ENCODE peak calls at places on chromosomes 3 and 15, in eight cellular contexts. J is Karpas-422; Z is fibroblast of lung; Q is CD8-positive, alpha-beta T cell; V is upper lobe of right lung; Y is CD4-positive, alpha-beta T cell; U is left ventricle myocardium inferior; S is body of pancreas. N is an unnamed sample.

GRCh38 chr3:190041333-190042041 is 79.2 kb downstream of the P3H2 start:
- DNase-seq in J (no peak), Z (peak), Q (no peak), V (no peak), Y (no peak), U (no peak), S (no peak), N (no peak)

GRCh38 chr3:170641510-170642236 is 55.8 kb upstream of the SLC7A14 start:
- DNase-seq in J (no peak), Z (no peak), Q (no peak), V (no peak), Y (no peak), U (no peak), S (no peak), N (no peak)

GRCh38 chr3:21795863-21796392 is 44.9 kb upstream of the ZNF385D start:
- DNase-seq in J (no peak), Z (peak), Q (no peak), V (no peak), Y (no peak), U (no peak), S (no peak), N (no peak)

GRCh38 chr3:150407051-150407817 is 864 bp upstream of the TSC22D2 start:
- DNase-seq in J (peak), Z (peak), Q (no peak), V (no peak), Y (no peak), U (no peak), S (peak), N (no peak)

GRCh38 chr3:14254812-14255702 is 76.4 kb downstream of the LSM3 start:
- DNase-seq in J (no peak), Z (no peak), Q (no peak), V (no peak), Y (no peak), U (no peak), S (no peak), N (no peak)

GRCh38 chr3:3998140-3998977 is 199.1 kb downstream of the LRRN1 start:
- DNase-seq in J (peak), Z (peak), Q (peak), V (no peak), Y (no peak), U (no peak), S (no peak), N (no peak)

GRCh38 chr3:175716451-175716850 is 857.3 kb downstream of the NAALADL2 start:
- DNase-seq in J (no peak), Z (peak), Q (no peak), V (no peak), Y (no peak), U (no peak), S (no peak), N (no peak)

GRCh38 chr3:101879102-101879501 is 29.8 kb downstream of the NFKBIZ start:
- DNase-seq in J (no peak), Z (no peak), Q (no peak), V (no peak), Y (no peak), U (no peak), S (no peak), N (no peak)

GRCh38 chr15:36414670-36415069 is 164.8 kb upstream of the CDIN1 start:
- DNase-seq in J (no peak), Z (no peak), Q (no peak), V (no peak), Y (no peak), U (no peak), S (no peak), N (no peak)

GRCh38 chr15:99143655-99144610 is 39.1 kb downstream of the SYNM start:
- DNase-seq in J (no peak), Z (peak), Q (no peak), V (no peak), Y (no peak), U (peak), S (peak), N (no peak)

GRCh38 chr3:57446318-57446841 is 97.8 kb downstream of the DNAH12 start:
- DNase-seq in J (no peak), Z (peak), Q (no peak), V (no peak), Y (no peak), U (no peak), S (no peak), N (no peak)

GRCh38 chr3:189557824-189558223 is 73.4 kb upstream of the TP63 start:
- DNase-seq in J (no peak), Z (no peak), Q (no peak), V (no peak), Y (no peak), U (no peak), S (no peak), N (no peak)

GRCh38 chr15:101523560-101523940 is 34.0 kb upstream of the PCSK6 start:
- DNase-seq in J (no peak), Z (no peak), Q (no peak), V (no peak), Y (no peak), U (no peak), S (no peak), N (peak)

GRCh38 chr3:81958967-81959625 is 197.7 kb upstream of the GBE1 start:
- DNase-seq in J (no peak), Z (peak), Q (no peak), V (no peak), Y (no peak), U (no peak), S (no peak), N (no peak)

GRCh38 chr15:29207027-29207757 is 62.4 kb downstream of the NSMCE3 start:
- DNase-seq in J (no peak), Z (no peak), Q (no peak), V (no peak), Y (no peak), U (no peak), S (no peak), N (no peak)

GRCh38 chr15:85718271-85718971 is 76.3 kb downstream of the KLHL25 start:
- DNase-seq in J (peak), Z (no peak), Q (no peak), V (no peak), Y (no peak), U (no peak), S (no peak), N (no peak)

GRCh38 chr15:86203462-86203861 is 123.8 kb downstream of the AGBL1 start:
- DNase-seq in J (no peak), Z (no peak), Q (no peak), V (no peak), Y (no peak), U (no peak), S (no peak), N (no peak)

GRCh38 chr3:127312818-127313217 is 25.0 kb upstream of the PRR20G start:
- DNase-seq in J (no peak), Z (no peak), Q (no peak), V (no peak), Y (no peak), U (no peak), S (no peak), N (no peak)

GRCh38 chr3:132789959-132790358 is 67.8 kb upstream of the NPHP3 start:
- DNase-seq in J (no peak), Z (no peak), Q (no peak), V (no peak), Y (no peak), U (no peak), S (no peak), N (no peak)

GRCh38 chr3:14989943-14990753 is 42.8 kb downstream of the NR2C2 start:
- DNase-seq in J (no peak), Z (peak), Q (no peak), V (no peak), Y (no peak), U (peak), S (no peak), N (no peak)

GRCh38 chr3:71397046-71397445 is 186.5 kb downstream of the FOXP1 start:
- DNase-seq in J (peak), Z (peak), Q (no peak), V (no peak), Y (no peak), U (no peak), S (peak), N (no peak)

GRCh38 chr3:71395470-71395869 is 188.1 kb downstream of the FOXP1 start:
- DNase-seq in J (no peak), Z (no peak), Q (no peak), V (no peak), Y (no peak), U (no peak), S (no peak), N (no peak)

GRCh38 chr3:71398157-71398836 is 185.2 kb downstream of the FOXP1 start:
- DNase-seq in J (peak), Z (no peak), Q (no peak), V (no peak), Y (no peak), U (no peak), S (no peak), N (no peak)

GRCh38 chr3:71393745-71394144 is 189.8 kb downstream of the FOXP1 start:
- DNase-seq in J (no peak), Z (no peak), Q (no peak), V (no peak), Y (no peak), U (no peak), S (no peak), N (no peak)

DNA sequence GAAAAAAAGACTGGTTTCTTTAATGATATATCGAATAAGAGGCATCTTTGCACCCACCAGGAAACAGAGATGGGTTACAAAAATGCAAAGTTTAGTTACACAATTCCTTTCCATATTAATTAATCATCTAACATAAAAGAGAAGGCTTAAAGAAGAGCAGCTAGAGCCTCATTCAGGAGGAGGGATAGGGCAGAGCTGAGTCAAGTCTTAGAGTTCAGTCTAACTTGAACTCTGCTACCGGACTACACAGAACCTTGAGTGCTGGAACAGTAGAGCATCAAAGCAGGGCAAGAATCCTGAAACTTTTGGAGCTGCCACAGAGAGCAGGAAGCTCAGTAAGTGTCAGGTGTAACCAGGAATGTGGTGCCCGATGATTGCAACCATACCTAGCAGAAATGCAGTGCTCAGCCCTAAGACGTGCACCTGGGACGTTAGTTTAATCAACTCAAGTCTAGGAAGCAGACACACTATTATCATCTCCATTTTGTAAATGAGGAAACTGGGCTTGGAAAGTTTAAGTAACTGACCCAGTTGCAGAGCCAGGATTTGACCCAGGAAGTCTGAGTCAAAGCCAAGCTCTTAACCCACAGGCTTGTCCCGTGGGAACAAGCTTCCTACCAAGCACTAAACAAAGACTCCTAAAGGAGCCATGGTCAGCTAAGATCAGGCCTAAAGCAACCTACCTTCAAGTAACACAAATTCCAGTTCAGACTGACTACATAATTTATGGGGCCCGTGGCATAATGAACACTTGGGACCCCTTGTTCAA is 187.4 kb downstream of the FOXP1 start:
- DNase-seq in J (no peak), Z (peak), Q (no peak), V (no peak), Y (no peak), U (no peak), S (no peak), N (no peak)
- H3K27ac ChIP-seq in J (peak), Z (no peak), Q (no peak), V (peak), Y (no peak), U (no peak), S (no peak), N (no peak)

DNA sequence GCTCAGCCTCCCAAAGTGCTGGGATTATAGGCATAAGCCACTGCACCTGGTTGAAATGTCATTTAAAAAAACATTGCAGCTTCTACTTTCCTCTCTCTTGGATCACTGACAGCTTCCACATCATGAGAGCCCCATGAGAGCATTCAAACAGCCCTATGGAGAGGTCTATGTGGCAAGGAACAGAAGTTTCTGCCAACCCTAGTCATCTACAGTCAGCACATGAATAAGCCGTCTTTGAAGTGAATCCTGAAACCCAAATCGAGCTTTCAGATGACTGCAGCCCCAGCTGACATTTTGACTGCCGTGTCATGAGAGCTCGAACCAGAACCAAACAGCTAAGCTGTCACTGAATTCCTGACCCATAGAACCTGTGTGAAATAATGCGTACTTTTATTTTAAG is 39.8 kb downstream of the CD200R1L start:
- DNase-seq in J (no peak), Z (no peak), Q (no peak), V (no peak), Y (no peak), U (no peak), S (no peak), N (no peak)
- H3K27ac ChIP-seq in J (no peak), Z (no peak), Q (no peak), V (no peak), Y (no peak), U (no peak), S (no peak), N (no peak)

GRCh38 chr3:8872291-8872690 is 91.0 kb downstream of the RAD18 start:
- DNase-seq in J (no peak), Z (no peak), Q (no peak), V (no peak), Y (no peak), U (no peak), S (no peak), N (no peak)

GRCh38 chr3:8868996-8869395 is 94.3 kb downstream of the RAD18 start:
- DNase-seq in J (no peak), Z (no peak), Q (no peak), V (no peak), Y (no peak), U (no peak), S (no peak), N (no peak)

GRCh38 chr3:8871306-8871705 is 92.0 kb downstream of the RAD18 start:
- DNase-seq in J (no peak), Z (no peak), Q (no peak), V (no peak), Y (no peak), U (no peak), S (no peak), N (no peak)

GRCh38 chr3:8869613-8870012 is 93.7 kb downstream of the RAD18 start:
- DNase-seq in J (no peak), Z (peak), Q (no peak), V (no peak), Y (no peak), U (no peak), S (no peak), N (no peak)

GRCh38 chr3:8870134-8870533 is 93.1 kb downstream of the RAD18 start:
- DNase-seq in J (no peak), Z (no peak), Q (no peak), V (no peak), Y (no peak), U (no peak), S (no peak), N (no peak)
- H3K27ac ChIP-seq in J (no peak), Z (peak), Q (no peak), V (no peak), Y (no peak), U (no peak), S (no peak), N (no peak)

GRCh38 chr3:50333744-50334328 is 5.8 kb upstream of the TUSC2 start:
- DNase-seq in J (no peak), Z (peak), Q (no peak), V (no peak), Y (no peak), U (peak), S (no peak), N (no peak)
- H3K27ac ChIP-seq in J (no peak), Z (peak), Q (peak), V (peak), Y (peak), U (peak), S (peak), N (peak)

DNA sequence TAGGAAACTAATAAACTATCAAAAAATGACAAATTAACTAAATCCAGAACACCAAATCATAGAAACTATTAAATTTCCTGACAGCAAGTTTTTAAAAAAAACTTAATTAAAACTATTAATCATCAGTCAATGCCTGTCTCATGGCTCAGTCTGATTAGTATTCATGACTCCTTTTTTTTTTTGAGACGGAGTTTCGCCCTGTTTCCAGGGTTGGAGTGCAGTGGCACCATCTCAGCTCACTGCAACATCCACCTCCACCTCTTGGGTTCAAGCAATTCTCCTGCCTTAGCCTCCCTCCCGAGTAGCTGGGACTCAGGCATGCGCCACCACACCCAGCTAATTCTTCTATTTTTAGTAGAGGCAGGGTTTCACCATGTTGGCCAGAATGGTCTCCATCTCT is 23.9 kb downstream of the CGGBP1 start:
- DNase-seq in J (no peak), Z (no peak), Q (no peak), V (no peak), Y (no peak), U (no peak), S (no peak), N (no peak)
- H3K27ac ChIP-seq in J (no peak), Z (no peak), Q (no peak), V (no peak), Y (no peak), U (no peak), S (no peak), N (no peak)

DNA sequence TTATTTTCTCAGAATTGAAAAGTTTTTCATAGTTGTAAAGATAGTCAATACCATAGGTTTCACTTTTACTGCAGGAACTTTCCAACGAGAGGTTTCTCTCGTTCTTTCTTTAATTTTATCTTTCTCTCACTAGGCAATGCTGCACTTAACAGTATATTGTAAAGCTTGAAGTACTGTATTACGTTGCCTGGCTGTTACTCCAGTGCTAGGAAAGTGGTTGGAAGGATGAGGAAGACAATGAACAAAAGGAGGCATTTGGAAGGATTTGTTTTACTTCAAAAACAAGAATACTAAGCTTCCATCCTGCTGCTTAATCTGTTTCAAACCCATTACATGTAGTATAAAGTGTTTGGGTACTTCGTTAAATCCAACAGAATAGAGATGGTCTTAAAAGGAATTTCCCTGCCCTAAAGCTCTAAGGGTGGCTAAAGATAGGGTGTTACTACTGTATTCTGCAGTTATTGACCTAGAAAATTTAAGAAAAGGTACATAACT is 636 bp upstream of the IFT57 start:
- DNase-seq in J (peak), Z (no peak), Q (no peak), V (no peak), Y (no peak), U (no peak), S (no peak), N (no peak)
- H3K27ac ChIP-seq in J (peak), Z (peak), Q (peak), V (peak), Y (peak), U (peak), S (peak), N (peak)

GRCh38 chr3:66433522-66433782 is 67.4 kb downstream of the LRIG1 start:
- DNase-seq in J (no peak), Z (no peak), Q (no peak), V (no peak), Y (no peak), U (no peak), S (no peak), N (no peak)
- H3K27ac ChIP-seq in J (peak), Z (no peak), Q (no peak), V (no peak), Y (no peak), U (peak), S (no peak), N (no peak)

DNA sequence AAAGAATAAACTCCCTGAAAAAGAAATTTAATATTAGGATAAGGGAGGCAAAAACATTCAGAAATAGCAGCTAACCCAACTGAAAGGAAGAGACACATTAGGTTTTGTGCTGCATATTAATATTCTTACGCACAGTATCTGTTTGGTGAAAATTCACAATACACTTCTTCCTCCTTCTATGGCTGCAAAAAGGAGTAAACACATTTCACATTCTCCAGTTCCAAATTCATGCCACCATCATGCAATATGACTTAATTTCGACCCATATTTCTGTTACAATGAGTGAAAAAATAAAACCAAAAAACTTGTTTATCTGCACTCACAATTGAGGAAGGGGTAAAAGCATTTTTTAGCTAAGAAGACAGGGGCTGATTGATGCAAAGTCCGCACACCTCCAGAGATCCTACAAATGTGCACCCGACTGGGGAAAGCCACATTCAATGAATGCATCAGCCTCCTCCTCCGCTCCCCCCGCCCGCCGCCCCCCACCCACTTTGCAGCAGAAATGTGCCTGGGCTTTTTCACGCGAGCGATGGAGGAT is 1.0 kb downstream of the RFX7 start:
- DNase-seq in J (peak), Z (peak), Q (no peak), V (no peak), Y (no peak), U (no peak), S (no peak), N (no peak)
- H3K27ac ChIP-seq in J (peak), Z (no peak), Q (peak), V (peak), Y (no peak), U (peak), S (peak), N (peak)

N was measured in substantia nigra.